ENCODE peak calls at places on chromosome 13, in seven cellular contexts. D, A, R, M, N, G and T are unnamed samples.

GRCh38 chr13:62333466-62333865 is 917.8 kb upstream of the PCDH20 start:
- DNase-seq in D (no peak), A (no peak), R (no peak), M (no peak), N (no peak), G (no peak), T (no peak)

GRCh38 chr13:46295531-46296464 is 84.1 kb downstream of the LRRC63 start:
- DNase-seq in D (no peak), A (peak; percentile 83), R (peak; percentile 45), M (peak; percentile 4), N (no peak), G (no peak), T (peak; percentile 90)

GRCh38 chr13:66210677-66211076 is 1019.5 kb downstream of the PCDH9 start:
- DNase-seq in D (peak; percentile 63), A (peak; percentile 91), R (no peak), M (no peak), N (no peak), G (no peak), T (no peak)

GRCh38 chr13:41058229-41059070 is 2.9 kb upstream of the WBP4 start:
- DNase-seq in D (no peak), A (peak; percentile 4), R (no peak), M (no peak), N (no peak), G (no peak), T (no peak)

GRCh38 chr13:107231941-107232340 is 664.0 kb upstream of the ARGLU1 start:
- DNase-seq in D (no peak), A (no peak), R (no peak), M (no peak), N (no peak), G (no peak), T (no peak)

GRCh38 chr13:98761126-98761978 is 8.9 kb upstream of the SLC15A1 start:
- DNase-seq in D (no peak), A (peak; percentile 74), R (no peak), M (no peak), N (no peak), G (no peak), T (no peak)

GRCh38 chr13:42883142-42883541 is 101.8 kb downstream of the FAM216B start:
- DNase-seq in D (no peak), A (no peak), R (no peak), M (no peak), N (no peak), G (no peak), T (no peak)

GRCh38 chr13:110261166-110262081 is 45.5 kb downstream of the COL4A1 start:
- DNase-seq in D (no peak), A (no peak), R (no peak), M (no peak), N (no peak), G (no peak), T (no peak)

GRCh38 chr13:112885782-112886268 is 83.2 kb upstream of the MCF2L start:
- DNase-seq in D (peak; percentile 37), A (peak; percentile 87), R (no peak), M (no peak), N (peak; percentile 82), G (peak; percentile 87), T (no peak)

GRCh38 chr13:90738881-90739280 is 608.6 kb upstream of the MIR17HG start:
- DNase-seq in D (no peak), A (no peak), R (no peak), M (no peak), N (no peak), G (no peak), T (no peak)

GRCh38 chr13:39159971-39160370 is 121.7 kb downstream of the NHLRC3 start:
- DNase-seq in D (no peak), A (no peak), R (no peak), M (no peak), N (no peak), G (no peak), T (no peak)

GRCh38 chr13:80342541-80343371 is 1.8 kb upstream of the SPRY2 start:
- DNase-seq in D (no peak), A (peak; percentile 66), R (peak; percentile 21), M (peak; percentile 87), N (peak; percentile 91), G (peak; percentile 97), T (peak; percentile 19)